ENCODE peak calls at places on chromosome 12, in four cellular contexts. Z is tibial artery, R is left ventricle myocardium superior, I is NCI-H345. Y is an unnamed sample.

GRCh38 chr12:62158416-62159360 is 101.5 kb upstream of the USP15 start:
- DNase-seq in R (no peak), Z (no peak), I (no peak), Y (no peak)

GRCh38 chr12:116982721-116983502 is 72.2 kb downstream of the FBXW8 start:
- DNase-seq in R (no peak), Z (no peak), I (no peak), Y (no peak)

GRCh38 chr12:46160081-46160980 is 108.5 kb downstream of the SLC38A1 start:
- DNase-seq in I (no peak), R (no peak), Z (peak), Y (no peak)

GRCh38 chr12:39780527-39781446 is 161.2 kb upstream of the ABCD2 start:
- DNase-seq in R (no peak), Z (no peak), I (peak), Y (no peak)

GRCh38 chr12:120064054-120064940 is 52.3 kb downstream of the RAB35 start:
- DNase-seq in I (no peak), Z (no peak), R (no peak), Y (no peak)

GRCh38 chr12:4849024-4849594 is 60.6 kb upstream of the KCNA1 start:
- DNase-seq in I (peak), Z (no peak), R (no peak), Y (no peak)

GRCh38 chr12:10021342-10021741 is 9.1 kb upstream of the CLEC9A start:
- DNase-seq in R (no peak), I (no peak), Z (no peak), Y (no peak)

GRCh38 chr12:4849946-4850345 is 59.8 kb upstream of the KCNA1 start:
- DNase-seq in I (no peak), R (no peak), Z (no peak), Y (no peak)

GRCh38 chr12:25894759-25895158 is 63.7 kb upstream of the RASSF8 start:
- DNase-seq in R (no peak), I (no peak), Z (no peak), Y (no peak)

GRCh38 chr12:6199531-6200265 is 502 bp upstream of the CD9 start:
- DNase-seq in R (peak), Z (no peak), I (no peak), Y (no peak)

GRCh38 chr12:52646613-52647012 is 5.4 kb downstream of the KRT2 start:
- DNase-seq in I (no peak), R (no peak), Z (no peak), Y (no peak)

Y was measured in T-helper 9 cell.